ENCODE peak calls at places on chromosomes 3 and 15, in seven cellular contexts. O is endodermal cell; L is GM23248; W is astrocyte; S is endothelial cell of umbilical vein; E is Panc1; N is CD4-positive, CD25-positive, alpha-beta regulatory T cell. C is an unnamed sample. For H3K27me3, the result is how much of the 10 kb centered on the place peaks cover.

GRCh38 chr3:194986208-194987043 is 284.5 kb downstream of the XXYLT1 start:
- DNase-seq in O (no peak), L (no peak), W (no peak), S (no peak), E (no peak), N (no peak), C (peak)

GRCh38 chr3:100590114-100590839 is 19.1 kb upstream of the ADGRG7 start:
- DNase-seq in O (peak), L (peak), W (peak), S (peak), E (peak), N (peak), C (peak)

GRCh38 chr3:33732394-33732793 is 14.3 kb upstream of the CLASP2 start:
- DNase-seq in O (peak), L (no peak), W (no peak), S (no peak), E (no peak), N (peak), C (no peak)

GRCh38 chr3:120144267-120144666 is 50.0 kb upstream of the GSK3B start:
- DNase-seq in O (peak), L (no peak), W (peak), S (no peak), E (no peak), N (no peak), C (peak)

GRCh38 chr15:73932381-73933191 is 6.3 kb downstream of the LOXL1 start:
- DNase-seq in O (no peak), L (peak), W (no peak), S (peak), E (no peak), N (no peak), C (no peak)

GRCh38 chr3:175179055-175179454 is 319.9 kb downstream of the NAALADL2 start:
- DNase-seq in O (no peak), L (peak), W (peak), S (peak), E (peak), N (no peak), C (peak)

GRCh38 chr3:42723146-42723683 is 20.6 kb upstream of the HHATL start:
- DNase-seq in O (no peak), L (peak), W (no peak), S (no peak), E (no peak), N (no peak), C (peak)

GRCh38 chr3:192844366-192844765 is 73.3 kb downstream of the MB21D2 start:
- DNase-seq in O (no peak), L (no peak), W (no peak), S (no peak), E (no peak), N (no peak), C (no peak)

GRCh38 chr3:19739504-19739903 is 194.5 kb downstream of the EFHB start:
- DNase-seq in O (no peak), L (no peak), W (no peak), S (no peak), E (no peak), N (no peak), C (no peak)

GRCh38 chr3:126136428-126137220 is 43.8 kb downstream of the ALDH1L1 start:
- DNase-seq in O (peak), L (no peak), W (no peak), S (no peak), E (no peak), N (no peak), C (no peak)

GRCh38 chr3:73143821-73144237 is 82.4 kb downstream of the EBLN2 start:
- DNase-seq in O (peak), L (peak), W (peak), S (no peak), E (no peak), N (no peak), C (no peak)

GRCh38 chr3:99409961-99410360 is 228.4 kb upstream of the COL8A1 start:
- DNase-seq in O (no peak), L (peak), W (no peak), S (no peak), E (no peak), N (no peak), C (no peak)

GRCh38 chr3:37668831-37669610 is 192.7 kb upstream of the CTDSPL start:
- DNase-seq in O (no peak), L (no peak), W (no peak), S (no peak), E (no peak), N (no peak), C (no peak)

GRCh38 chr15:96838088-96838487 is 507.6 kb downstream of the NR2F2 start:
- DNase-seq in O (no peak), L (no peak), W (peak), S (no peak), E (no peak), N (no peak), C (peak)

GRCh38 chr3:35944915-35945710 is 305.8 kb downstream of the ARPP21 start:
- DNase-seq in O (no peak), L (peak), W (peak), S (peak), E (no peak), N (no peak), C (peak)

GRCh38 chr15:45121706-45122417 is 7.7 kb downstream of the DUOXA2 start:
- DNase-seq in O (no peak), L (peak), W (peak), S (peak), E (peak), N (no peak), C (peak)

GRCh38 chr15:64430000-64430735 is 30.2 kb upstream of the ZNF609 start:
- DNase-seq in O (peak), L (peak), W (peak), S (peak), E (no peak), N (peak), C (no peak)

GRCh38 chr15:49918106-49918505 is 200.9 kb downstream of the ATP8B4 start:
- DNase-seq in O (no peak), L (peak), W (peak), S (peak), E (no peak), N (no peak), C (peak)

GRCh38 chr3:59914251-59914650 is 864.4 kb upstream of the CFAP20DC start:
- DNase-seq in O (no peak), L (no peak), W (no peak), S (no peak), E (no peak), N (no peak), C (no peak)

GRCh38 chr15:75531041-75531450 is 48.1 kb downstream of the PTPN9 start:
- DNase-seq in O (no peak), L (peak), W (peak), S (no peak), E (no peak), N (peak), C (no peak)

GRCh38 chr15:42009022-42009421 is 11.8 kb downstream of the PLA2G4E start:
- DNase-seq in O (no peak), L (no peak), W (no peak), S (no peak), E (no peak), N (no peak), C (no peak)

GRCh38 chr15:57333487-57333886 is 42.8 kb upstream of the CGNL1 start:
- DNase-seq in O (no peak), L (no peak), W (peak), S (no peak), E (no peak), N (no peak), C (peak)

GRCh38 chr3:59937206-59937605 is 887.4 kb upstream of the CFAP20DC start:
- DNase-seq in O (no peak), L (no peak), W (no peak), S (no peak), E (no peak), N (no peak), C (no peak)

GRCh38 chr3:66567066-66567465 is 66.2 kb upstream of the LRIG1 start:
- DNase-seq in O (no peak), L (no peak), W (peak), S (no peak), E (no peak), N (no peak), C (no peak)

GRCh38 chr3:106773795-106774194 is 603.4 kb upstream of the CCDC54 start:
- DNase-seq in O (no peak), L (no peak), W (no peak), S (no peak), E (no peak), N (no peak), C (no peak)

GRCh38 chr3:14509796-14510100 is 30.4 kb downstream of the GRIP2 start:
- DNase-seq in O (no peak), L (no peak), W (no peak), S (no peak), E (no peak), N (no peak), C (no peak)

GRCh38 chr3:23807161-23808015 is 1.6 kb downstream of the UBE2E1 start:
- DNase-seq in O (no peak), L (peak), W (peak), S (no peak), E (no peak), N (no peak), C (peak)

GRCh38 chr3:66441124-66441523 is 59.7 kb downstream of the LRIG1 start:
- DNase-seq in O (peak), L (peak), W (peak), S (peak), E (no peak), N (no peak), C (peak)

GRCh38 chr15:28896944-28897343 is 11.2 kb downstream of the APBA2 start:
- DNase-seq in O (no peak), L (peak), W (peak), S (peak), E (no peak), N (no peak), C (peak)

GRCh38 chr3:38126121-38126892 is 10.6 kb downstream of the ACAA1 start:
- DNase-seq in O (peak), L (no peak), W (no peak), S (no peak), E (no peak), N (no peak), C (no peak)

GRCh38 chr3:102017784-102018183 is 168.5 kb downstream of the NFKBIZ start:
- DNase-seq in O (no peak), L (no peak), W (no peak), S (no peak), E (no peak), N (no peak), C (peak)

GRCh38 chr3:102018544-102018943 is 169.2 kb downstream of the NFKBIZ start:
- DNase-seq in O (no peak), L (no peak), W (no peak), S (no peak), E (no peak), N (no peak), C (no peak)

GRCh38 chr3:102020670-102021069 is 171.4 kb downstream of the NFKBIZ start:
- DNase-seq in O (no peak), L (no peak), W (no peak), S (no peak), E (no peak), N (peak), C (no peak)

GRCh38 chr3:102016417-102016816 is 167.1 kb downstream of the NFKBIZ start:
- DNase-seq in O (no peak), L (no peak), W (no peak), S (no peak), E (no peak), N (no peak), C (no peak)
- H3K4me3 ChIP-seq in O (no peak), L (no peak), W (no peak), S (no peak), E (no peak), N (no peak), C (no peak)

DNA sequence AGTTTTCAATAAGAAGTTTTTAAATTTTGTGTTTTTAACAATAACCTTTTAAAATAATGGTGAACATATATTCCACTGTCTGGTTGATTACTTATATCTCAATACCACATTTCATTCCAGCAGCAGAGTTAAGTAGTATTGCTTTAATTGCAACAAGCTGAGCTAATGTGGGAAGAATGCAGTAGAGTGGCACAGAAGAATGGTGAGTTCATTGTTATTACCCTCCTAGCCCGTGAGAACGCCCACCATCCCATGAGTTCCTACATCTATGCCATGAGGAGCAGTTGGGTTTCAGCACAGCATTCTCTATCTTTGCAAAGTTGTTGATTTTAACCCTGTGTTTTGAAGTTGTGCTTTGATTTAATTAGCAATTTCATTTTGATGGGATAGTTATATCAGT is 17.8 kb upstream of the NR2E3 start:
- DNase-seq in O (no peak), L (peak), W (peak), S (peak), E (no peak), N (no peak), C (peak)
- H3K27me3 ChIP-seq in O (under half), L (under half), W (under half), S (under half), E (under half), N (under half), C (under half)

DNA sequence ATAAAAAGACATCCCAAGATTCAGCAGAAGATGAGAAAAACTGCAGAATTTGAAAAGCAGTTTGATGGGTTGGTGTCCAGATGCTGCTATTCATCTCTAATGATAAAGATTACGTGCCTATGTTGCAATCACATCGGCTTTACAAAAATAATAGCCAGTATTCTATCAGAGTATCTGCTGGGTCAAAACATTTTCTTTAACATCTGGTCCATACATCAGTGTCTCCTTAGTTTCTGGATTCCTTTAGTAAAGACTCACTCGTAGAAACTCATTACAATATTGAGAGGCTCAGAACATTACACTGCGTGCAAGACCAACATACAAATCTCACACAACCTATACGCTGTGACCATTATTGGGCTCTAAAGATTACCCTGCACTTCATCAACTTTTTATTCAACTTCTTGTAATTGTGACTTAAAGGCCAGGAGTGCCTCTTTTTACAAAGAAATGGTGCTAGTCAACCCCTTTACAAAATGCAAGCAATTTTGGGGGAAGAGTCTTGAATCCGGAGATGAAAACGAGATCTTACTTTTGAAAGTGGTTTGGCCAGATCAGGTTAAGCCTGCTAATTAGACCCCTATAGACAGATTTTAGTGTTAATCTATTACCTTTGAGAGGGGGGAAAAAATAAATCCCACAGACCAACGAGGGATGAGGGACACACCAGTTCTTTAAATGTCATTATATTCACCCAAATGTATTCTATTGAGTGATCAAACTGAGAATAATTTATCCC is 2.9 kb downstream of the TRA2B start:
- DNase-seq in O (peak), L (peak), W (no peak), S (peak), E (no peak), N (no peak), C (no peak)
- H3K4me3 ChIP-seq in O (peak), L (peak), W (peak), S (peak), E (peak), N (peak), C (peak)

DNA sequence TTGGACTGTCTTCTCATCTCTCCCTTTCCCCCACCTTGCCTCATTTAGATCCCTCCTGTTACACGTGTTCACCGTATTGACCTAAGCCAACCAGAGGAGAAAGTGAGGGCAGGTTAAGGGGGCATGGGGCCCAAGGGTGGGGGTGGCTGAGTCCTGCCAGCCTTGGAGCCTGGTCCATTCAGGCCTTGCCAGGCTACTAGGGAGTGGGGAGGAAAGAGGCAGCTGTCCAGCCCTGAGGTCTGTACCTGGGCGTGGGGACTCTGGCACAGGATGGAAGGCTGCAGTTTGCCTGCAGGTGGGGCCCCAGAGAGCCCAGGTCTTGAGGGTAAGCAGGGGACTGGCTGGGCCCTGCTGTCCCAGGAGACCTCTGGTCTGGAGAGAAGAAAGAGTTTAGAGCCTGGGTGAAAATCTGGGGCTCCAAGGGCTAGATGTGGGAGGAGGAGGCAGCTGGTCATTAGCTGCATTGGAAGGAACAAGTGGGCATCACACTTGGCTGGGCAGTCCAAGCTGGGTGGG is 108.3 kb downstream of the OXNAD1 start:
- DNase-seq in O (no peak), L (no peak), W (no peak), S (no peak), E (no peak), N (no peak), C (no peak)
- H3K27me3 ChIP-seq in O (under half), L (under half), W (under half), S (under half), E (under half), N (under half), C (under half)

DNA sequence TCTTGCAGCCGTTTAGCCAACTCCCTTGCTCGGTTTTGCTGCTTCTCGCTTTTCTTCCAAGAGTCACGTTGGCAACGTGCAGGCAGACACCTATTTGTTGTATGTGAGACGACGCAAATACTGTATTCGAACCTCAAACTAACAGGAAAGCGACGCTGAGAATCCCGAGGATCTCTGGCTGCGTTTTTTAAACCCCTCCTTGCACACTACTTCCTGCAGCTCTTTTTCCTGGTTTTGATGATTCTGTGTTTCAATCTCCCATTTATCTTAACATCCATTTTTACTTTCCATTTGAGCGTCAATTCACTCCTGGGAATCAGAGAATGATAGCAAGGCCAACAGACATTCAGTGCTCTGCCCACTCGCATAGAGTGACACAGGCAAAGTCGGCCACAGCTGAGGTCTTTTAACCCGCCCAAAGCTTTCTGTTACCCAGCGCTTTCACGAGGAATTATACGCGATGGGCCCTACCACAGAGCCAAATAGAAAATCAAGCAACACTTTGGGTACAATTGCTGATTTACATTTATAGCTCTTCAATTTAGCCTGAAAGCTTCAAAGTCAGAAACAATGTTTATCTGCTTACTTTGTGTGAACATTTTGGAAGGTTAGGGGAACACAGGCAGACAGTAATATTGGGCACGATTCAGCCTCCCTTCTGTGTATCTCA is 1.6 kb upstream of the ANXA2 start:
- DNase-seq in O (peak), L (peak), W (no peak), S (no peak), E (no peak), N (no peak), C (no peak)
- H3K4me3 ChIP-seq in O (peak), L (peak), W (peak), S (no peak), E (peak), N (peak), C (peak)

DNA sequence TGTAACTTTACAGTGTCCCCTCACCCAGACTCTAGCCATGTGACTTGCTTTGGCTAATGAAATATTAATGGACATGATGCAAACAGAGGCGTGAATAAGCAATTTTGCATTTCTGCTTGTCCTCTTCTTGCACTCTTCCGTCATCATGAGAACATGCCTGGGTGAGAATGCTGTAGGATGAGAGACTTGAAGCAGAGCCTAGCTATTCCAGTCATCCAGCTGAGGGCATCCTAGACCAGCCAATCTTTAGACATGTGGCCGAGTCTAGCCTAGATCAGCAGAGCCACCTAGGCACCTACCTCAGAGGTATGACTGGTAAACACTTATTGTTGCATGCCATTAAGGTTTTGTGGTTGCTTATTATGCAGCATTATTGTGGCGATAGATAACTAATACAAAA is 450.5 kb upstream of the AZI2 start:
- DNase-seq in O (peak), L (peak), W (no peak), S (no peak), E (no peak), N (no peak), C (peak)
- H3K27me3 ChIP-seq in O (under half), L (under half), W (under half), S (under half), E (under half), N (under half), C (under half)

DNA sequence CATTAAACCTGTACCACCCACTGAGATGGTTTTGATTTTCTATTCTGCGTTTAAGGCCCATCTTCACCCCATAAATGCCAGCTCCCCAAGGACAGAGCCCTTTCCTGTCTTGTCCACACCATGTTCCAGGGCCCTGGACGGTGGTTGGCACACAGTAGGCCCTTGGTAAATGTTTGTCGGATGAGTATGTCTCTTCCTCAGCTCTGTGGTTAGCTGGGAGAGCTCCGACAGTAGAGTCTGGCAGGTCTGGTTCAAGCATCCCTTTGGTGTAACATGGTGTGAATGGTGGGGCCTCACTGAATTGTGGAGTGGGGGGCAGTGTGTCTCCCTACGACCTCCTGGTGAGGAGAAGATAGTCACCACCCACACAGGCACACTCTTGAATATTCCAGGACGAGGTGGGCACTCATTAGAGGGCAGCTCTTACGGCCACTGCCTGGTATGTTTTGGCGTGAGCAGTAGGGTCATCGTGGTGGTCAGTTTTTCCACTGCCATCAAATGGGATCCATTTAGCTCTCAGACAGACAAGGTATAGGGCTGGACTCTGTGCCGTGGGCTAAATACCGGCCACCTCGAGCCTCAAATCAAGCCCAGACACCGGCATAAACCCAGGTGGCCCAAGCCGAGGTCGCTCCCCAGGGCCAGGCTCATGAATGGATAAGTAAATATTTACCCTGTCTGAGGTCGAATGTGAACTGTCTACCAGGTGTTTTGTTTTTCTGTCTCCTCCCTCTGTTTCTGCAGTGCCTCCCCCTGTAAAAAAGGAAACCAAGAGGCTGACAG is 61.3 kb downstream of the SMAD3 start:
- DNase-seq in O (peak), L (peak), W (no peak), S (no peak), E (no peak), N (no peak), C (no peak)
- H3K4me3 ChIP-seq in O (no peak), L (no peak), W (peak), S (no peak), E (peak), N (no peak), C (no peak)